ENCODE peak calls at places on chromosomes 6 and 20, in eight cellular contexts. E is CD4-positive, alpha-beta T cell; S is A549; I is glutamatergic neuron; B is HFFc6; Q is nephron progenitor cell; D is cardiac fibroblast; W is dorsolateral prefrontal cortex. J is an unnamed sample.

GRCh38 chr6:43267619-43268347 is 24.5 kb downstream of the TTBK1 start:
- DNase-seq in W (no peak), B (no peak), I (no peak), D (no peak), E (no peak), S (no peak), Q (no peak), J (no peak)

GRCh38 chr6:124053315-124053714 is 249.7 kb downstream of the NKAIN2 start:
- DNase-seq in B (no peak), Q (no peak), S (no peak), W (no peak), D (no peak), E (no peak), I (no peak), J (no peak)

GRCh38 chr20:33602826-33603590 is 59.1 kb upstream of the C20orf144 start:
- DNase-seq in S (no peak), D (peak; percentile 47), E (no peak), W (no peak), Q (no peak), I (no peak), B (no peak), J (no peak)

GRCh38 chr20:38195521-38195920 is 30.5 kb upstream of the TGM2 start:
- DNase-seq in E (no peak), I (no peak), W (no peak), S (no peak), B (no peak), Q (no peak), D (no peak), J (no peak)

GRCh38 chr20:32945710-32946221 is 58.5 kb downstream of the SUN5 start:
- DNase-seq in E (no peak), D (peak; percentile 55), W (no peak), S (no peak), Q (no peak), I (no peak), B (peak; percentile 27), J (no peak)

GRCh38 chr6:161836643-161837448 is 563.0 kb upstream of the AGPAT4 start:
- DNase-seq in Q (no peak), D (peak; percentile 1), I (no peak), E (no peak), B (no peak), S (peak; percentile 19), W (no peak), J (no peak)

GRCh38 chr6:166583230-166583629 is 3.2 kb downstream of the RAMACL start:
- DNase-seq in B (no peak), E (no peak), S (no peak), I (no peak), D (no peak), Q (no peak), W (no peak), J (no peak)

GRCh38 chr20:56442381-56443365 is 25.8 kb upstream of the RTF2 start:
- DNase-seq in B (no peak), I (no peak), W (no peak), E (no peak), D (peak; percentile 13), S (no peak), Q (no peak), J (no peak)

GRCh38 chr6:7106215-7106751 is 1.5 kb upstream of the RREB1 start:
- DNase-seq in I (no peak), E (no peak), D (no peak), S (no peak), Q (no peak), B (no peak), W (no peak), J (no peak)

GRCh38 chr6:132931937-132932336 is 117.6 kb downstream of the RPS12 start:
- DNase-seq in Q (no peak), W (no peak), E (no peak), S (no peak), D (peak; percentile 48), B (peak; percentile 43), I (no peak), J (no peak)

GRCh38 chr20:32201977-32202363 is 5.6 kb downstream of the PLAGL2 start:
- DNase-seq in S (no peak), Q (no peak), B (no peak), I (no peak), E (no peak), D (peak; percentile 39), W (no peak), J (no peak)

DNA sequence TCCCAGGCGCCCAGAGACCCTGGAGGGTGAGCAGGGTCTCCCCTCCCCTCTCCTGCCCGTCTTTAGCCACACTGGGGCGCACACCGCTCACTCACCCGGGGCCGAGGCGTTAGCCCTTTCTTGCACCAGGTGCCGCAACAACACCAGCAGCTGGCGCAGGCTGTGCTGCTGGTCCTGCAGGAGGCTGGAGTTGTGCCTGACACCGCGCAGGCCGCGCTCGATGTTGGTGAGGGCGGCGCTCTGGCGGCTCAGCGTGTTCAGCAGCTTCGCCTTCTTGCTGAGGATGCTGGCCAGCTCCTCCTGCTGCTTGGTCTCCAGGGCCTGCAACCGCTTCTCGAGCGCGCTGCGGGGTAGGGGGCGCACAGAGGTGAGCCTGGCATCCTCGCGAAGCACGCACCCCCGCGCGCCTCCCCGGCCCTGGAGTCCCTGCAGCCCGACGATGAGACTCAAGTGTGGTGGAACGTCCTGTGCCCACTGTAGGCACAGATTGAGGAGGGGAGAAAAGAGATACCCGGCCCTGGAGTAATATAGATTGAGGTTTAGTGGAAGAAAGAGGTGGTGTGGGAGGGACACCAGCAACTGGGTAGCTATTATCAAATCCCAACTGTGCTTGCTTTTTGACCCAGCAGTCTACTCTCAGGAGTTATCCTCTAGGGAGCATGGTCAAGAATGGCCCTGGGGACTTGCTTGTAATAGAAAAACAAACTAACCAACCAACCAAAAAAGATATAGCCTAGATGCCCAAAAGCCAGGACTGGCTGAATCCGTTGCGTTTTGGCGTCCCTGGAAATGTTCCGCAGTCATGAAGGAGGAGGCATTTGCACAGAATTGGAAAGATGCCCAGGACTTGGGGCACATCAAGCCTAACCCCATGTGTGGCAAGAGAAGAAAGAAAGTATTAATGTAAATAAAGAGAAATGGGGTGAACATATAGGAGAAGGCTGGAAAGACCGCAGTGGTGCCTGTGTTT is 30.9 kb downstream of the ANGPT4 start:
- DNase-seq in D (peak; percentile 50), I (peak; percentile 83), E (no peak), B (no peak), S (no peak), W (no peak), Q (peak; percentile 72), J (no peak)
- TF ChIP-seq CTCF in D (no peak), I (no peak), E (no peak), B (peak; percentile 25), S (no peak), W (no peak), Q (peak; percentile 16), J (no peak)

GRCh38 chr6:33745558-33745957 is 1.1 kb downstream of the IP6K3 start:
- DNase-seq in I (no peak), Q (no peak), B (no peak), D (no peak), E (no peak), S (no peak), W (no peak), J (no peak)

GRCh38 chr6:33742837-33743236 is 3.9 kb downstream of the IP6K3 start:
- DNase-seq in B (no peak), D (no peak), Q (peak; percentile 58), S (no peak), E (no peak), I (peak; percentile 58), W (no peak), J (no peak)

GRCh38 chr6:33744895-33745546 is 1.7 kb downstream of the IP6K3 start:
- DNase-seq in E (no peak), S (no peak), B (no peak), W (no peak), I (no peak), D (no peak), Q (peak; percentile 50), J (peak; percentile 66)

GRCh38 chr6:33746036-33746600 is 587 bp downstream of the IP6K3 start:
- DNase-seq in W (peak; percentile 87), Q (peak; percentile 42), S (no peak), I (peak; percentile 62), B (peak; percentile 35), E (no peak), D (peak; percentile 69), J (peak; percentile 61)

GRCh38 chr6:33744001-33744848 is 2.5 kb downstream of the IP6K3 start:
- DNase-seq in Q (peak; percentile 82), E (peak; percentile 62), S (peak; percentile 59), D (peak; percentile 78), I (peak; percentile 81), B (peak; percentile 59), W (peak; percentile 69), J (peak; percentile 95)
- TF ChIP-seq CTCF in Q (peak; percentile 88), E (peak; percentile 86), S (peak; percentile 79), D (peak; percentile 96), I (peak; percentile 81), B (peak; percentile 95), W (peak; percentile 77), J (peak; percentile 99)

DNA sequence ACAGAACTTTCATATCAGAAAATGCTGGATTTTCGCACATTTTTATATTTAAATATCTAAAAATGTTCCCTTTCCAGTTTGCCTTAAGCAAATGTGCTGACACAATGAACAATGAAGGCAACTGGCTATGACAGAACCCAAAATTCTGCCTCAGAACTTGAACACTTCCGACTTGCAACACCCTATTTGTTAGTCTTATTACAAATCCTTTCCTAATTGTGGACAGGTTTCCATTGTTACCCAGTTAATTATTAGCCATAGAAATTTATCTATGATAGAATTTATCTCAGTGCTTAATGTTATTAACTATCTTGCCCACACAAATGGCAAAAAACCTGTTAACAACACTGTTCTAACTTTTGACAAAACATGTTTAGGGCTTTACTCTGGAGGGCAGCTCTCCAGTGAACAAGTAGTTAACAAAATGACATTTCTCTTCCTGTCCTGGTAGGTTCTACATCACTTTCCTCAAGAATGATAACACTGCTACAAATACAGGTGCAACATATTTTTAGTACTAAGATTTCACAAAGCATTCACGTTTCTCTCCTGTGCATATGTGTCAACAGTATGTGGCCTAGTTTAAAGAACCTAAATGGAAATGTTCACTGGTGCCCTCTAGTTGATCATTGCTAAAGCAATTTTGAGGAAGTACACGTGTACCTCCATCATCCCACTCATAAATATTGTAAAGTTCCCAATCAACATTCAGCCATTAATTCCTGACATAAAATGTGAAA is 58.4 kb downstream of the HIVEP2 start:
- DNase-seq in I (no peak), Q (no peak), D (peak; percentile 71), E (no peak), B (peak; percentile 51), S (peak; percentile 49), W (no peak), J (no peak)
- TF ChIP-seq CTCF in I (no peak), Q (no peak), D (peak; percentile 30), E (peak; percentile 70), B (peak; percentile 66), S (peak; percentile 45), W (peak; percentile 58), J (peak; percentile 24)

GRCh38 chr6:2526766-2527165 is 224.0 kb downstream of the MYLK4 start:
- DNase-seq in Q (no peak), W (no peak), I (no peak), D (no peak), S (no peak), E (no peak), B (no peak), J (no peak)

GRCh38 chr6:2522521-2522920 is 228.2 kb downstream of the MYLK4 start:
- DNase-seq in B (no peak), D (peak; percentile 83), E (no peak), W (no peak), Q (no peak), S (no peak), I (no peak), J (no peak)

GRCh38 chr6:2523061-2523460 is 227.7 kb downstream of the MYLK4 start:
- DNase-seq in D (peak; percentile 50), E (no peak), I (no peak), S (no peak), W (no peak), Q (no peak), B (no peak), J (no peak)

GRCh38 chr6:2528156-2528555 is 222.6 kb downstream of the MYLK4 start:
- DNase-seq in B (no peak), Q (no peak), W (no peak), I (no peak), D (no peak), E (no peak), S (no peak), J (no peak)

GRCh38 chr6:2524090-2524489 is 226.6 kb downstream of the MYLK4 start:
- DNase-seq in S (peak; percentile 31), Q (no peak), W (no peak), I (no peak), B (no peak), D (peak; percentile 29), E (no peak), J (no peak)
- TF ChIP-seq CTCF in S (no peak), Q (no peak), W (no peak), I (peak; percentile 15), B (peak; percentile 45), D (peak; percentile 29), E (no peak), J (peak; percentile 48)